ENCODE peak calls at places on chromosomes 2 and 18, in eight cellular contexts. One of them, this sample, is unnamed.

GRCh38 chr2:196066794-196067382 is 1.7 kb downstream of the DNAH7 start:
- DNase-seq in heart right ventricle: no peak
- DNase-seq in PC-9: no peak
- DNase-seq in Karpas-422: peak; percentile 76
- DNase-seq in psoas muscle: no peak
- DNase-seq in HCT116: peak; percentile 19
- DNase-seq in body of pancreas: no peak
- DNase-seq in HepG2: no peak
- DNase-seq in this sample: peak; percentile 55

GRCh38 chr2:120572226-120572625 is 163.4 kb upstream of the GLI2 start:
- DNase-seq in psoas muscle: no peak
- DNase-seq in Karpas-422: no peak
- DNase-seq in HepG2: no peak
- DNase-seq in body of pancreas: no peak
- DNase-seq in PC-9: no peak
- DNase-seq in HCT116: no peak
- DNase-seq in heart right ventricle: no peak
- DNase-seq in this sample: no peak

GRCh38 chr2:195251221-195251620 is 405.8 kb upstream of the SLC39A10 start:
- DNase-seq in psoas muscle: no peak
- DNase-seq in body of pancreas: no peak
- DNase-seq in Karpas-422: no peak
- DNase-seq in PC-9: no peak
- DNase-seq in heart right ventricle: no peak
- DNase-seq in HCT116: no peak
- DNase-seq in HepG2: no peak
- DNase-seq in this sample: no peak

GRCh38 chr2:21280793-21281192 is 157.0 kb downstream of the TDRD15 start:
- DNase-seq in psoas muscle: no peak
- DNase-seq in Karpas-422: no peak
- DNase-seq in HCT116: no peak
- DNase-seq in body of pancreas: no peak
- DNase-seq in HepG2: no peak
- DNase-seq in PC-9: no peak
- DNase-seq in heart right ventricle: no peak
- DNase-seq in this sample: no peak

GRCh38 chr2:169360984-169361705 is 1.2 kb downstream of the LRP2 start:
- DNase-seq in body of pancreas: no peak
- DNase-seq in Karpas-422: no peak
- DNase-seq in psoas muscle: peak; percentile 46
- DNase-seq in HCT116: no peak
- DNase-seq in PC-9: no peak
- DNase-seq in heart right ventricle: no peak
- DNase-seq in HepG2: no peak
- DNase-seq in this sample: no peak

GRCh38 chr2:19408592-19408991 is 50.2 kb upstream of the OSR1 start:
- DNase-seq in PC-9: no peak
- DNase-seq in body of pancreas: no peak
- DNase-seq in HCT116: no peak
- DNase-seq in heart right ventricle: no peak
- DNase-seq in psoas muscle: no peak
- DNase-seq in Karpas-422: no peak
- DNase-seq in HepG2: peak; percentile 24
- DNase-seq in this sample: no peak

GRCh38 chr2:241764272-241765241 is 12.1 kb upstream of the GAL3ST2 start:
- DNase-seq in heart right ventricle: no peak
- DNase-seq in body of pancreas: no peak
- DNase-seq in HepG2: no peak
- DNase-seq in psoas muscle: no peak
- DNase-seq in Karpas-422: no peak
- DNase-seq in HCT116: no peak
- DNase-seq in PC-9: no peak
- DNase-seq in this sample: peak; percentile 12

GRCh38 chr2:222835823-222836151 is 25.0 kb upstream of the ACSL3 start:
- DNase-seq in psoas muscle: no peak
- DNase-seq in PC-9: no peak
- DNase-seq in Karpas-422: no peak
- DNase-seq in heart right ventricle: no peak
- DNase-seq in HCT116: no peak
- DNase-seq in body of pancreas: no peak
- DNase-seq in HepG2: no peak
- DNase-seq in this sample: no peak

GRCh38 chr2:144217853-144218633 is 301.9 kb downstream of the ZEB2 start:
- DNase-seq in body of pancreas: no peak
- DNase-seq in psoas muscle: no peak
- DNase-seq in Karpas-422: no peak
- DNase-seq in HCT116: no peak
- DNase-seq in heart right ventricle: no peak
- DNase-seq in PC-9: no peak
- DNase-seq in HepG2: no peak
- DNase-seq in this sample: no peak

GRCh38 chr2:205721057-205721767 is 38.9 kb downstream of the NRP2 start:
- DNase-seq in heart right ventricle: no peak
- DNase-seq in body of pancreas: no peak
- DNase-seq in HepG2: no peak
- DNase-seq in Karpas-422: peak; percentile 76
- DNase-seq in HCT116: no peak
- DNase-seq in PC-9: no peak
- DNase-seq in psoas muscle: no peak
- DNase-seq in this sample: peak; percentile 12

GRCh38 chr18:22063077-22063476 is 106.3 kb upstream of the GATA6 start:
- DNase-seq in psoas muscle: no peak
- DNase-seq in heart right ventricle: no peak
- DNase-seq in HCT116: no peak
- DNase-seq in HepG2: no peak
- DNase-seq in Karpas-422: no peak
- DNase-seq in PC-9: no peak
- DNase-seq in body of pancreas: no peak
- DNase-seq in this sample: no peak

GRCh38 chr2:104563398-104564024 is 290.4 kb upstream of the POU3F3 start:
- DNase-seq in HCT116: no peak
- DNase-seq in body of pancreas: peak; percentile 37
- DNase-seq in Karpas-422: no peak
- DNase-seq in HepG2: no peak
- DNase-seq in heart right ventricle: no peak
- DNase-seq in psoas muscle: no peak
- DNase-seq in PC-9: no peak
- DNase-seq in this sample: no peak

GRCh38 chr18:69217271-69217670 is 183.4 kb upstream of the DOK6 start:
- DNase-seq in body of pancreas: no peak
- DNase-seq in heart right ventricle: no peak
- DNase-seq in psoas muscle: no peak
- DNase-seq in HepG2: no peak
- DNase-seq in PC-9: no peak
- DNase-seq in Karpas-422: no peak
- DNase-seq in HCT116: no peak
- DNase-seq in this sample: no peak

GRCh38 chr2:231355802-231356473 is 39.6 kb upstream of the B3GNT7 start:
- DNase-seq in PC-9: no peak
- DNase-seq in Karpas-422: no peak
- DNase-seq in HCT116: no peak
- DNase-seq in HepG2: no peak
- DNase-seq in heart right ventricle: no peak
- DNase-seq in body of pancreas: no peak
- DNase-seq in psoas muscle: peak; percentile 49
- DNase-seq in this sample: no peak

GRCh38 chr2:49914281-49914680 is 760.0 kb upstream of the FSHR start:
- DNase-seq in heart right ventricle: no peak
- DNase-seq in HepG2: no peak
- DNase-seq in psoas muscle: no peak
- DNase-seq in Karpas-422: no peak
- DNase-seq in HCT116: no peak
- DNase-seq in body of pancreas: no peak
- DNase-seq in PC-9: no peak
- DNase-seq in this sample: no peak

GRCh38 chr2:98514879-98515570 is 70.4 kb downstream of the INPP4A start:
- DNase-seq in Karpas-422: no peak
- DNase-seq in HCT116: no peak
- DNase-seq in heart right ventricle: no peak
- DNase-seq in HepG2: no peak
- DNase-seq in psoas muscle: no peak
- DNase-seq in body of pancreas: no peak
- DNase-seq in PC-9: no peak
- DNase-seq in this sample: no peak

GRCh38 chr2:167935803-167936110 is 311.6 kb downstream of the STK39 start:
- DNase-seq in PC-9: no peak
- DNase-seq in psoas muscle: no peak
- DNase-seq in heart right ventricle: no peak
- DNase-seq in body of pancreas: no peak
- DNase-seq in HCT116: no peak
- DNase-seq in Karpas-422: no peak
- DNase-seq in HepG2: no peak
- DNase-seq in this sample: no peak
- H3K4me1 ChIP-seq in PC-9: no peaks in the 10 kb centered on the region
- H3K4me1 ChIP-seq in psoas muscle: no peaks in the 10 kb centered on the region
- H3K4me1 ChIP-seq in heart right ventricle: no peaks in the 10 kb centered on the region
- H3K4me1 ChIP-seq in body of pancreas: peaks cover 5% of the 10 kb centered on the region
- H3K4me1 ChIP-seq in HCT116: no peaks in the 10 kb centered on the region
- H3K4me1 ChIP-seq in Karpas-422: no peaks in the 10 kb centered on the region
- H3K4me1 ChIP-seq in HepG2: no peaks in the 10 kb centered on the region
- H3K4me1 ChIP-seq in this sample: no peaks in the 10 kb centered on the region

GRCh38 chr2:198587726-198588125 is 783.3 kb downstream of the PLCL1 start:
- DNase-seq in psoas muscle: no peak
- DNase-seq in PC-9: no peak
- DNase-seq in heart right ventricle: no peak
- DNase-seq in HepG2: no peak
- DNase-seq in Karpas-422: no peak
- DNase-seq in body of pancreas: no peak
- DNase-seq in HCT116: no peak
- DNase-seq in this sample: no peak
- H3K4me1 ChIP-seq in psoas muscle: no peaks in the 10 kb centered on the region
- H3K4me1 ChIP-seq in PC-9: no peaks in the 10 kb centered on the region
- H3K4me1 ChIP-seq in heart right ventricle: no peaks in the 10 kb centered on the region
- H3K4me1 ChIP-seq in HepG2: no peaks in the 10 kb centered on the region
- H3K4me1 ChIP-seq in Karpas-422: no peaks in the 10 kb centered on the region
- H3K4me1 ChIP-seq in body of pancreas: no peaks in the 10 kb centered on the region
- H3K4me1 ChIP-seq in HCT116: no peaks in the 10 kb centered on the region
- H3K4me1 ChIP-seq in this sample: no peaks in the 10 kb centered on the region

DNA sequence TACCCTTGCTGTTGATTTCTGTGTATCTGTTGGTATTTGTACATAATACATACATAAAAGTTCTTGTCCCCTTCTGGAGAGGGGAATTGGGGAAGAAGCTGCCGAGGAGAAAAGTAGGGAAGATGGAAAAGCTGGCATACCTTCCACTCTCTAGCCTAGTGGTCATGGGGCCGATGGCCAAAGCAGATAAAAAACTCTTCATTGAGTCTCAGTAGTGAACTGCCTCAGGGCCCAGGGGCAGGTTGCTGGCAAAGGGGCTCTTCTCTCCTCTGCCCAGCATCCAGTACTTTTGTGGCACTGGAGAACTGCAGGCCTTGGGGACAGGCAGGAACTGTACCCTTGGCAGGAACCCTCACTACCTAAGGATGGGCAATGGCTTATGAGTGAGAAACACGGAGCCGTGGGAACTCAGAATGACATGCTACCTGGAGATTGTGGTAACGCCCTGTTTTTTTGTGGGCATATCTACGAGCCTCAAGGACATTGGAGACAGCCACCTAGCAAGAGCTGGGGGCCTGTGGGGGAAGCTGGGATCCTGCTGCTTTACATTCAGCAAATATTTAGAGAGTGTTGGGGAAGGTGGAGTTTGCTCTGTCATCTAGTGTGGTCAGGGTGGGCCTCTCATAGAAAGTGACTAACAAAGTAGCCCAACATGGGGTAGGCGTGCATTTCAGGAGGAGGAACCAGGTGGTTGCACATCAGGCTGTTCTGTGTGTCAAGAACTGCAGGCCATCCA is 22.6 kb upstream of the ITGB6 start:
- DNase-seq in psoas muscle: no peak
- DNase-seq in heart right ventricle: no peak
- DNase-seq in Karpas-422: no peak
- DNase-seq in PC-9: peak; percentile 44
- DNase-seq in HCT116: no peak
- DNase-seq in HepG2: peak; percentile 84
- DNase-seq in body of pancreas: no peak
- DNase-seq in this sample: no peak
- H3K4me1 ChIP-seq in psoas muscle: peaks cover 80% of the 10 kb centered on the region
- H3K4me1 ChIP-seq in heart right ventricle: peaks cover 35% of the 10 kb centered on the region
- H3K4me1 ChIP-seq in Karpas-422: no peaks in the 10 kb centered on the region
- H3K4me1 ChIP-seq in PC-9: peaks cover 85% of the 10 kb centered on the region
- H3K4me1 ChIP-seq in HCT116: peaks cover 50% of the 10 kb centered on the region
- H3K4me1 ChIP-seq in HepG2: peaks cover 42% of the 10 kb centered on the region
- H3K4me1 ChIP-seq in body of pancreas: peaks cover 19% of the 10 kb centered on the region
- H3K4me1 ChIP-seq in this sample: no peaks in the 10 kb centered on the region

GRCh38 chr18:1014951-1015627 is 110.4 kb downstream of the ADCYAP1 start:
- DNase-seq in HepG2: no peak
- DNase-seq in PC-9: no peak
- DNase-seq in heart right ventricle: no peak
- DNase-seq in Karpas-422: no peak
- DNase-seq in HCT116: no peak
- DNase-seq in body of pancreas: no peak
- DNase-seq in psoas muscle: no peak
- DNase-seq in this sample: peak; percentile 62

GRCh38 chr18:1013951-1014350 is 109.3 kb downstream of the ADCYAP1 start:
- DNase-seq in PC-9: no peak
- DNase-seq in heart right ventricle: no peak
- DNase-seq in body of pancreas: no peak
- DNase-seq in Karpas-422: no peak
- DNase-seq in HCT116: no peak
- DNase-seq in HepG2: no peak
- DNase-seq in psoas muscle: no peak
- DNase-seq in this sample: no peak

GRCh38 chr18:1014496-1014895 is 109.8 kb downstream of the ADCYAP1 start:
- DNase-seq in PC-9: no peak
- DNase-seq in HCT116: no peak
- DNase-seq in heart right ventricle: no peak
- DNase-seq in Karpas-422: no peak
- DNase-seq in HepG2: no peak
- DNase-seq in psoas muscle: no peak
- DNase-seq in body of pancreas: no peak
- DNase-seq in this sample: peak; percentile 36

GRCh38 chr18:1017227-1017626 is 112.6 kb downstream of the ADCYAP1 start:
- DNase-seq in psoas muscle: no peak
- DNase-seq in HepG2: no peak
- DNase-seq in HCT116: no peak
- DNase-seq in body of pancreas: no peak
- DNase-seq in Karpas-422: no peak
- DNase-seq in PC-9: no peak
- DNase-seq in heart right ventricle: no peak
- DNase-seq in this sample: no peak

GRCh38 chr18:1015777-1016176 is 111.1 kb downstream of the ADCYAP1 start:
- DNase-seq in PC-9: no peak
- DNase-seq in HepG2: no peak
- DNase-seq in body of pancreas: no peak
- DNase-seq in heart right ventricle: no peak
- DNase-seq in HCT116: no peak
- DNase-seq in psoas muscle: no peak
- DNase-seq in Karpas-422: no peak
- DNase-seq in this sample: no peak
- H3K4me1 ChIP-seq in PC-9: peaks cover 18% of the 10 kb centered on the region
- H3K4me1 ChIP-seq in HepG2: no peaks in the 10 kb centered on the region
- H3K4me1 ChIP-seq in body of pancreas: no peaks in the 10 kb centered on the region
- H3K4me1 ChIP-seq in heart right ventricle: peaks cover 9% of the 10 kb centered on the region
- H3K4me1 ChIP-seq in HCT116: no peaks in the 10 kb centered on the region
- H3K4me1 ChIP-seq in psoas muscle: no peaks in the 10 kb centered on the region
- H3K4me1 ChIP-seq in Karpas-422: no peaks in the 10 kb centered on the region
- H3K4me1 ChIP-seq in this sample: peaks cover 53% of the 10 kb centered on the region